ENCODE peak calls at places on chromosomes 1 and 21, in four cellular contexts. E is neural progenitor cell, I is cardiac muscle cell, R is brain microvascular endothelial cell. Q is an unnamed sample. For H3K36me3, the result is how much of the 10 kb centered on the place peaks cover.

GRCh38 chr1:37998913-37999433 is 6.3 kb downstream of the FHL3 start:
- DNase-seq in E (no peak), I (no peak), R (no peak), Q (no peak)

GRCh38 chr1:83883979-83884378 is 115.0 kb downstream of the TTLL7 start:
- DNase-seq in E (no peak), I (no peak), R (no peak), Q (no peak)

GRCh38 chr21:25999935-26000582 is 170.5 kb downstream of the APP start:
- DNase-seq in E (peak), I (no peak), R (no peak), Q (no peak)

GRCh38 chr1:169634877-169635276 is 5.0 kb upstream of the SELP start:
- DNase-seq in E (no peak), I (no peak), R (no peak), Q (no peak)

GRCh38 chr1:223363057-223363855 is 720 bp downstream of the SUSD4 start:
- DNase-seq in E (peak), I (peak), R (no peak), Q (peak)

GRCh38 chr1:19831441-19831840 is 16.4 kb upstream of the RNF186 start:
- DNase-seq in E (no peak), I (no peak), R (no peak), Q (no peak)

GRCh38 chr1:178344513-178345077 is 152.2 kb downstream of the CLEC20A start:
- DNase-seq in E (peak), I (peak), R (peak), Q (peak)

GRCh38 chr1:86648255-86648654 is 56.1 kb upstream of the SH3GLB1 start:
- DNase-seq in E (no peak), I (no peak), R (peak), Q (no peak)

GRCh38 chr21:45598109-45598508 is 45.4 kb upstream of the PCBP3 start:
- DNase-seq in E (no peak), I (peak), R (no peak), Q (no peak)

GRCh38 chr1:205791568-205792180 is 16.4 kb upstream of the RAB29 start:
- DNase-seq in E (peak), I (peak), R (peak), Q (peak)
- H3K36me3 ChIP-seq in E (under half), I (half or more), R (under half), Q (under half)

GRCh38 chr1:53273526-53273925 is 35.2 kb upstream of the MAGOH start:
- DNase-seq in E (no peak), I (no peak), R (no peak), Q (no peak)

GRCh38 chr1:53270107-53270506 is 31.8 kb upstream of the MAGOH start:
- DNase-seq in E (no peak), I (no peak), R (no peak), Q (no peak)

GRCh38 chr1:53270873-53271272 is 32.6 kb upstream of the MAGOH start:
- DNase-seq in E (no peak), I (no peak), R (no peak), Q (no peak)

GRCh38 chr1:53272349-53272748 is 34.0 kb upstream of the MAGOH start:
- DNase-seq in E (no peak), I (no peak), R (no peak), Q (no peak)

DNA sequence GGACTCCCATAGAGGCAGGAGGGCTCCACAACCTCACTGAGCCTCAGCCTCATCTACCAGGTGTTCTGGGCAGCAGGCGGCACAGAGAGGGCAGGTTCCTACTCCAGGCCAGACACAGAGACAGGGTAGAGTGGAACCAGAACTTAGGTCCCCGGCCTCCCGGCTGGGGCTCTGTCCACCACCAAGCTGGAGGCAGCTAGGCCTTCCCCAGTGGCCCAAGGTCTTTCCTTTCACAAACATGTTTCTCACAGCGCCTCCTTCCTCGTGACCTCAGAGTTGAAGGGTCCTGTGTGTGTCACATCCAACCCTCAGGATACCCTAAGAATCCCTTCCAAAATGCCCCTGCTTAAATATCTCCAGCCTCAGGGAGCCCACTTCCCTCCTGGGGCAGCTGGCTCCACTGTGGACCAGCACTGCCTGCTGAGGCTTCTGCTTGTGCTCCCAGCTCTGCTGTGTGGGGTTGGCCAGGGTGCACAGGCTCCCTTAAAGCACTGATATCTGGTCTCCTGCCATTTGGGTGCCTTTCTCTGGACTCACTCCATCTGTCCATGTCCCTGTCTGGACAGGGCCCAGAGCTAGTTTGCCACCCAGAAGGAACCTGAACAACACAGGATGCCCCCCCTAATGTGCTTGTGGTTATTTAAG is 33.2 kb upstream of the MAGOH start:
- DNase-seq in E (no peak), I (no peak), R (no peak), Q (no peak)
- H3K36me3 ChIP-seq in E (under half), I (under half), R (under half), Q (under half)

GRCh38 chr21:41451753-41452676 is 26.0 kb downstream of the MX1 start:
- DNase-seq in E (no peak), I (no peak), R (no peak), Q (no peak)
- H3K36me3 ChIP-seq in E (under half), I (under half), R (under half), Q (under half)

GRCh38 chr1:92826792-92827191 is 5.0 kb upstream of the RPL5 start:
- DNase-seq in E (no peak), I (no peak), R (no peak), Q (no peak)
- H3K36me3 ChIP-seq in E (under half), I (under half), R (under half), Q (under half)

DNA sequence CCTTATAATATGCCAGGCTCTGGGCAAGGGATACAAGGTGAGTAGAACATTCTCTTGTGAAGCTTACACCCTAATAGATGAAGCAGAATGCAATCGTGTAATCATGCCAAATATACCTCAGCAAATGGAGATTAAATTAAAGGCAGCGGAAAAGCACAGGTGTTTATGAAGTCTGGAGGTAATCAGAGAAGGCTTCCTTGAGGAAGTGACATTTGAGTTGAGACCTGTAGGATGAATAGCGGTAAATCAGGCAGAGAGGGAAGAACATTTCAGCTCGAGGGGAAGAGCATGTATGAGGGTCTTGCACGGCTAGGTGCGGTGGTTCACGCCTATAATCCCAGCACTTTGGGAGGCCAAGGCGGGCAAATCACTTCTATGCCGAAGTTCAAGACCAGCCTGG is 13.5 kb downstream of the E2F2 start:
- DNase-seq in E (no peak), I (no peak), R (no peak), Q (no peak)
- H3K36me3 ChIP-seq in E (under half), I (under half), R (under half), Q (under half)

GRCh38 chr1:167772436-167772835 is 50.7 kb downstream of the MPZL1 start:
- DNase-seq in E (no peak), I (no peak), R (no peak), Q (no peak)
- H3K36me3 ChIP-seq in E (under half), I (under half), R (under half), Q (under half)